ENCODE peak calls at places on chromosome 21, in five cellular contexts. A is GM23338; F is effector memory CD4-positive, alpha-beta T cell; G is kidney tubule cell; Y is stimulated activated CD4-positive, alpha-beta T cell treated with anti-CD3 and anti-CD28 coated beads, Interleukin-4, amount 100 ng/mL, for 1 hour. P is an unnamed sample.

GRCh38 chr21:42829954-42830353 is 49.4 kb downstream of the WDR4 start:
- DNase-seq in A (no peak), F (no peak), G (no peak), Y (no peak), P (no peak)

GRCh38 chr21:34530264-34530663 is 18.3 kb upstream of the KCNE1 start:
- DNase-seq in A (no peak), F (no peak), G (peak; percentile 78), Y (no peak), P (no peak)

GRCh38 chr21:45870421-45870820 is 111.1 kb upstream of the COL6A1 start:
- DNase-seq in A (no peak), F (no peak), G (no peak), Y (no peak), P (no peak)

GRCh38 chr21:36504067-36505058 is 24.4 kb upstream of the CLDN14 start:
- DNase-seq in A (peak; percentile 65), F (peak; percentile 7), G (peak; percentile 51), Y (no peak), P (peak; percentile 16)

GRCh38 chr21:44569861-44570517 is 3.5 kb upstream of the KRTAP10-4 start:
- DNase-seq in A (no peak), F (no peak), G (no peak), Y (no peak), P (no peak)

GRCh38 chr21:38649120-38649519 is 150.8 kb upstream of the ERG start:
- DNase-seq in A (no peak), F (no peak), G (no peak), Y (no peak), P (no peak)

GRCh38 chr21:17802568-17802967 is 16.6 kb downstream of the C21orf91 start:
- DNase-seq in A (no peak), F (no peak), G (peak; percentile 86), Y (no peak), P (no peak)

GRCh38 chr21:45788635-45789506 is 145.3 kb downstream of the PCBP3 start:
- DNase-seq in A (no peak), F (no peak), G (peak; percentile 20), Y (no peak), P (no peak)

GRCh38 chr21:42441963-42442362 is 38.3 kb downstream of the UBASH3A start:
- DNase-seq in A (no peak), F (no peak), G (no peak), Y (no peak), P (no peak)

GRCh38 chr21:27586986-27587385 is 620.1 kb upstream of the ADAMTS5 start:
- DNase-seq in A (no peak), F (no peak), G (no peak), Y (no peak), P (no peak)

GRCh38 chr21:44509539-44509938 is 30.5 kb downstream of the KRTAP10-1 start:
- DNase-seq in A (no peak), F (no peak), G (peak; percentile 39), Y (no peak), P (no peak)

GRCh38 chr21:40846566-40847411 is at the start of gene DSCAM:
- DNase-seq in A (peak; percentile 41), F (no peak), G (peak; percentile 28), Y (no peak), P (no peak)

GRCh38 chr21:32813265-32813903 is 41.8 kb upstream of the PAXBP1 start:
- DNase-seq in A (peak; percentile 46), F (no peak), G (peak; percentile 31), Y (no peak), P (no peak)

GRCh38 chr21:16588433-16588860 is 858.7 kb downstream of the USP25 start:
- DNase-seq in A (peak; percentile 71), F (no peak), G (peak; percentile 94), Y (no peak), P (no peak)

GRCh38 chr21:37758997-37759396 is 157.3 kb downstream of the KCNJ6 start:
- DNase-seq in A (peak; percentile 86), F (no peak), G (peak; percentile 61), Y (no peak), P (no peak)

GRCh38 chr21:46048926-46049889 is 48.7 kb upstream of the COL6A2 start:
- DNase-seq in A (peak; percentile 46), F (no peak), G (no peak), Y (no peak), P (no peak)

GRCh38 chr21:26125433-26126167 is 45.0 kb downstream of the APP start:
- DNase-seq in A (no peak), F (no peak), G (no peak), Y (no peak), P (no peak)

GRCh38 chr21:32135401-32136363 is 143.2 kb downstream of the MIS18A start:
- DNase-seq in A (no peak), F (no peak), G (no peak), Y (no peak), P (no peak)

GRCh38 chr21:41120997-41121396 is 47.0 kb upstream of the BACE2 start:
- DNase-seq in A (no peak), F (no peak), G (no peak), Y (no peak), P (no peak)

GRCh38 chr21:14957836-14958235 is 107.0 kb downstream of the NRIP1 start:
- DNase-seq in A (no peak), F (no peak), G (peak; percentile 29), Y (no peak), P (no peak)

GRCh38 chr21:45264146-45264918 is 23.4 kb downstream of the POFUT2 start:
- DNase-seq in A (no peak), F (no peak), G (no peak), Y (no peak), P (no peak)

GRCh38 chr21:32348604-32349332 is 44.0 kb downstream of the URB1 start:
- DNase-seq in A (no peak), F (no peak), G (no peak), Y (no peak), P (no peak)

GRCh38 chr21:44199448-44199847 is 41.3 kb downstream of the ICOSLG start:
- DNase-seq in A (peak; percentile 85), F (no peak), G (peak; percentile 0), Y (no peak), P (no peak)